ENCODE peak calls at places on chromosomes 7 and 10, in five cellular contexts. Q is stimulated activated naive CD8-positive, alpha-beta T cell treated with anti-CD3 and anti-CD28 coated beads, Interleukin-15, amount 100 ng/mL, for 72 hours; E is stimulated activated CD4-positive, alpha-beta T cell treated with anti-CD3 and anti-CD28 coated beads, TNF-alpha, amount 100 ng/mL, for 1 hour; Y is amniotic epithelial cell; K is upper lobe of right lung. G is an unnamed sample.

GRCh38 chr10:20494474-20494873 is 402.6 kb downstream of the NEBL start:
- DNase-seq in Q (no peak), E (no peak), Y (peak; percentile 77), K (no peak), G (no peak)

GRCh38 chr7:66841898-66842297 is 79.1 kb upstream of the TMEM248 start:
- DNase-seq in Q (no peak), E (no peak), Y (no peak), K (no peak), G (no peak)

GRCh38 chr7:142853739-142854504 is 954 bp upstream of the EPHB6 start:
- DNase-seq in Q (peak; percentile 73), E (peak; percentile 37), Y (peak; percentile 51), K (peak; percentile 87), G (peak; percentile 83)

GRCh38 chr7:157752832-157753291 is 416.1 kb downstream of the DNAJB6 start:
- DNase-seq in Q (no peak), E (no peak), Y (no peak), K (no peak), G (no peak)

GRCh38 chr7:79217468-79217867 is 236.0 kb downstream of the MAGI2 start:
- DNase-seq in Q (no peak), E (no peak), Y (peak; percentile 31), K (no peak), G (no peak)

GRCh38 chr10:22630229-22631174 is 83.9 kb downstream of the PIP4K2A start:
- DNase-seq in Q (peak; percentile 55), E (no peak), Y (peak; percentile 38), K (no peak), G (peak; percentile 20)

GRCh38 chr7:157008-157310 is 35.4 kb upstream of the FAM20C start:
- DNase-seq in Q (no peak), E (no peak), Y (no peak), K (no peak), G (no peak)

GRCh38 chr10:130368761-130369560 is 232.8 kb downstream of the GLRX3 start:
- DNase-seq in Q (no peak), E (no peak), Y (no peak), K (peak; percentile 46), G (no peak)

GRCh38 chr7:95693551-95694333 is 78.6 kb upstream of the DYNC1I1 start:
- DNase-seq in Q (no peak), E (no peak), Y (peak; percentile 68), K (no peak), G (no peak)

GRCh38 chr10:2984682-2985081 is 82.7 kb upstream of the PFKP start:
- DNase-seq in Q (no peak), E (no peak), Y (no peak), K (no peak), G (peak; percentile 58)

GRCh38 chr10:104327745-104328635 is 10.3 kb downstream of the ITPRIP start:
- DNase-seq in Q (no peak), E (no peak), Y (peak; percentile 75), K (no peak), G (no peak)

GRCh38 chr10:118978316-118978997 is 51.1 kb upstream of the NANOS1 start:
- DNase-seq in Q (no peak), E (no peak), Y (no peak), K (no peak), G (no peak)